ENCODE peak calls at places on chromosomes 6 and 20, in eight cellular contexts. Y, X, N, V, A, O, D and F are unnamed samples.

GRCh38 chr20:47311967-47312681 is 44.4 kb downstream of the ZMYND8 start:
- DNase-seq in Y (no peak), X (no peak), N (no peak), V (no peak), A (no peak), O (no peak), D (no peak), F (no peak)

GRCh38 chr6:140043762-140044378 is 669.4 kb upstream of the CITED2 start:
- DNase-seq in Y (no peak), X (no peak), N (no peak), V (no peak), A (peak; percentile 67), O (peak; percentile 21), D (peak; percentile 58), F (no peak)

GRCh38 chr20:12030470-12030869 is 112.8 kb downstream of the BTBD3 start:
- DNase-seq in Y (no peak), X (no peak), N (no peak), V (no peak), A (no peak), O (no peak), D (no peak), F (no peak)

GRCh38 chr20:4040283-4041179 is 25.2 kb upstream of the RNF24 start:
- DNase-seq in Y (no peak), X (peak; percentile 50), N (no peak), V (peak; percentile 65), A (no peak), O (no peak), D (no peak), F (no peak)

GRCh38 chr6:166612471-166612881 is 14.6 kb downstream of the RPS6KA2 start:
- DNase-seq in Y (no peak), X (no peak), N (no peak), V (no peak), A (no peak), O (no peak), D (no peak), F (no peak)

GRCh38 chr6:159981171-159981571 is 12.3 kb downstream of the IGF2R start:
- DNase-seq in Y (no peak), X (no peak), N (no peak), V (no peak), A (no peak), O (no peak), D (no peak), F (no peak)

GRCh38 chr6:35320031-35320410 is 22.3 kb upstream of the PPARD start:
- DNase-seq in Y (no peak), X (no peak), N (no peak), V (no peak), A (no peak), O (no peak), D (no peak), F (no peak)

GRCh38 chr6:130293800-130294199 is 71.0 kb upstream of the SAMD3 start:
- DNase-seq in Y (no peak), X (no peak), N (peak; percentile 13), V (peak; percentile 65), A (peak; percentile 61), O (peak; percentile 75), D (peak; percentile 66), F (no peak)

GRCh38 chr20:29878777-29879442 is 1378.6 kb upstream of the DEFB115 start:
- DNase-seq in Y (no peak), X (peak; percentile 26), N (peak; percentile 5), V (no peak), A (no peak), O (no peak), D (no peak), F (no peak)

GRCh38 chr20:37424062-37424851 is 78.3 kb downstream of the SRC start:
- DNase-seq in Y (no peak), X (no peak), N (no peak), V (no peak), A (no peak), O (no peak), D (no peak), F (no peak)
- H3K27me3 ChIP-seq in Y (no peaks in the 10 kb centered on the region), X (peaks cover 35% of the 10 kb centered on the region), N (peaks cover 24% of the 10 kb centered on the region), V (peaks cover 5% of the 10 kb centered on the region), A (peaks cover 42% of the 10 kb centered on the region), O (no peaks in the 10 kb centered on the region), D (peaks cover 100% of the 10 kb centered on the region), F (peaks cover 17% of the 10 kb centered on the region)

GRCh38 chr20:24151621-24152020 is 163.0 kb upstream of the GGTLC1 start:
- DNase-seq in Y (no peak), X (no peak), N (no peak), V (no peak), A (no peak), O (no peak), D (no peak), F (no peak)
- H3K27me3 ChIP-seq in Y (no peaks in the 10 kb centered on the region), X (no peaks in the 10 kb centered on the region), N (no peaks in the 10 kb centered on the region), V (peaks cover 5% of the 10 kb centered on the region), A (no peaks in the 10 kb centered on the region), O (no peaks in the 10 kb centered on the region), D (peaks cover 8% of the 10 kb centered on the region), F (no peaks in the 10 kb centered on the region)

DNA sequence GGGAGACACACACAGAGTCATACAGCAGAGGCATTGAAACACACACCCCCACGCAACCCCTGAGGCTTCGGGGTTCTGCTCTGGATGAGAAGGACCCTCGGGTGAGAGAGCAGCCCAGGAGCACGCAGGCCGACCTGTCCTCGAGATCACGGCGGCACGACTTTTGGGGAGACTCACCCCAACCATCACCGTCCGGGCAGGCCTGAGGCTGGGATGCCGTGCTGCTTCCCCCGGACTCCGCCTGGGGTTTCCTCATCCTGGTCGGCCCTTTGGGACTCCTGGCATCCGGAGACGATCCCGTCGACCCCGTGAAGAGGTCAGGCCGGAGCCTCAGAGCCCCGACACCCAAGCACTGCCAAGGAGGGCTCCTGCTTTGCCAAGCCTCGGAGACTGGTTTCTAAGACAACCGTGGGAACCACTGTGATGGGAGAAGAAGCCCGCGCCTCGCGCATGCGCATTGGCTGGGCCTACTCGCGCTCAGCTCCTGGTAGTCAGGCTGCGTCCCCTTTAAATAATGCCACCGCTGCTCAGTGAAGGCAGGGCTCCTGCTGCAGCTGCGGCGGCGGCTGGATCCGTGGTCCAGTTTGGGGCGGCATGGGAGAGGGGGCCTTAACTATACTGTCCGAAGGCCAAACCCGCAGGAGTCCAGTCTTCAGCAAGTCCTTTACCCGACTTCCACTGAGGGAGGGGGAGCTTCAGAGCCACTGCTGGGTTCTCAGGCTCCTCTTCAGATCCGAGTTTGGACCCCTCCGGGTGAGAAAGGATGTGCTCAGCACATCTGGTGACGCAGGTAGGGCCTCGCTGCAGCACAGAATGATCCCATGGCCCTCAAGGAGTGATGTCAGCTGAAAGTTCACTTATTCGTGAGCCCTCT is 171.4 kb upstream of the ZNF337 start:
- DNase-seq in Y (peak; percentile 74), X (peak; percentile 79), N (peak; percentile 59), V (peak; percentile 88), A (peak; percentile 77), O (peak; percentile 39), D (peak; percentile 33), F (peak; percentile 86)
- H3K27me3 ChIP-seq in Y (no peaks in the 10 kb centered on the region), X (peaks cover 17% of the 10 kb centered on the region), N (peaks cover 18% of the 10 kb centered on the region), V (peaks cover 62% of the 10 kb centered on the region), A (peaks cover 37% of the 10 kb centered on the region), O (no peaks in the 10 kb centered on the region), D (peaks cover 17% of the 10 kb centered on the region), F (no peaks in the 10 kb centered on the region)

GRCh38 chr20:32050851-32051556 is 1.0 kb upstream of the HCK start:
- DNase-seq in Y (no peak), X (no peak), N (no peak), V (no peak), A (no peak), O (peak; percentile 18), D (no peak), F (peak; percentile 47)
- H3K27me3 ChIP-seq in Y (peaks cover 19% of the 10 kb centered on the region), X (peaks cover 31% of the 10 kb centered on the region), N (peaks cover 50% of the 10 kb centered on the region), V (peaks cover 69% of the 10 kb centered on the region), A (peaks cover 51% of the 10 kb centered on the region), O (peaks cover 40% of the 10 kb centered on the region), D (peaks cover 71% of the 10 kb centered on the region), F (peaks cover 60% of the 10 kb centered on the region)

DNA sequence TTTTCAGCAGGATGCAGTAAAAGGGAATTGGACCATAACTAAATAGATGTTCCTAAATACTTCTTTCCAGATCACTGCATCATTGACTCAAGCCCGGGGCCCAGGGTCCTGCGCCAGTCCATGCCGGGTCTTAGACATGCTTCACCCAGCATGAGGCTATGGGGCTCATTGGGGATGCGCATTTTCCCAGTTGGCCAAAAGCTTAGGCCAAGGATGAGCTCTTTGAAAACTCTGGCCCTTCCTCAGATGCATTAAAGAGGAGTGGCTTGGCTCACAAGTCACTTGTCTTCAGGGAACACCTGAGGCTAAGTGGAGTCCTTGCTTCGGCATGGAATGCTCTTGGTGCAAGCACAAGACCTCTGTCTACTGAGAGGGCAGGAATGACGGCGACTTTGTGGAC is 81.5 kb upstream of the CDH4 start:
- DNase-seq in Y (no peak), X (no peak), N (no peak), V (no peak), A (no peak), O (no peak), D (no peak), F (no peak)
- H3K27me3 ChIP-seq in Y (no peaks in the 10 kb centered on the region), X (no peaks in the 10 kb centered on the region), N (no peaks in the 10 kb centered on the region), V (no peaks in the 10 kb centered on the region), A (no peaks in the 10 kb centered on the region), O (no peaks in the 10 kb centered on the region), D (peaks cover 5% of the 10 kb centered on the region), F (peaks cover 68% of the 10 kb centered on the region)

DNA sequence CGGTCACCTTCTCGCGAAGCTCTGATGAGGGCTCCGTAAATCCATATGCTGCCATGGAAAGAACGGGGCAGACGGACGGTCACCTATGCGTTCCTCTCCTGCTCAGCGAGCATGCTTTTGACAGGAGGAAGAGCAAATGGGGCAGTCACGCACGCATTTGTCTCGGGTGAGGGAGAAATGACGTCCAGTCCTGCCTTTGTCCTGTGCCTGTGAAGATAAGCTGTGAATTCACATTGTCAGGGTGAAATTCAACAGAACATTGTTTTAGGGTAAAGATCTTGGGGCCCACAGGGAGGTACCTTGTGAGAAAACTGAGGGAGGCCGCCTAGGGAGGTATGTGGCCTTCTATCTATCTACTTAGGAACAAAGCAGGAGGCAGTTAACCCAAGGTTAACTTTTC is 83.8 kb downstream of the IRF4 start:
- DNase-seq in Y (no peak), X (no peak), N (no peak), V (no peak), A (no peak), O (no peak), D (no peak), F (no peak)
- H3K27me3 ChIP-seq in Y (no peaks in the 10 kb centered on the region), X (peaks cover 5% of the 10 kb centered on the region), N (no peaks in the 10 kb centered on the region), V (no peaks in the 10 kb centered on the region), A (no peaks in the 10 kb centered on the region), O (no peaks in the 10 kb centered on the region), D (no peaks in the 10 kb centered on the region), F (peaks cover 3% of the 10 kb centered on the region)

GRCh38 chr20:21232546-21233280 is 70.4 kb upstream of the XRN2 start:
- DNase-seq in Y (no peak), X (no peak), N (no peak), V (no peak), A (no peak), O (no peak), D (no peak), F (no peak)
- H3K27me3 ChIP-seq in Y (no peaks in the 10 kb centered on the region), X (no peaks in the 10 kb centered on the region), N (no peaks in the 10 kb centered on the region), V (no peaks in the 10 kb centered on the region), A (no peaks in the 10 kb centered on the region), O (no peaks in the 10 kb centered on the region), D (no peaks in the 10 kb centered on the region), F (no peaks in the 10 kb centered on the region)

DNA sequence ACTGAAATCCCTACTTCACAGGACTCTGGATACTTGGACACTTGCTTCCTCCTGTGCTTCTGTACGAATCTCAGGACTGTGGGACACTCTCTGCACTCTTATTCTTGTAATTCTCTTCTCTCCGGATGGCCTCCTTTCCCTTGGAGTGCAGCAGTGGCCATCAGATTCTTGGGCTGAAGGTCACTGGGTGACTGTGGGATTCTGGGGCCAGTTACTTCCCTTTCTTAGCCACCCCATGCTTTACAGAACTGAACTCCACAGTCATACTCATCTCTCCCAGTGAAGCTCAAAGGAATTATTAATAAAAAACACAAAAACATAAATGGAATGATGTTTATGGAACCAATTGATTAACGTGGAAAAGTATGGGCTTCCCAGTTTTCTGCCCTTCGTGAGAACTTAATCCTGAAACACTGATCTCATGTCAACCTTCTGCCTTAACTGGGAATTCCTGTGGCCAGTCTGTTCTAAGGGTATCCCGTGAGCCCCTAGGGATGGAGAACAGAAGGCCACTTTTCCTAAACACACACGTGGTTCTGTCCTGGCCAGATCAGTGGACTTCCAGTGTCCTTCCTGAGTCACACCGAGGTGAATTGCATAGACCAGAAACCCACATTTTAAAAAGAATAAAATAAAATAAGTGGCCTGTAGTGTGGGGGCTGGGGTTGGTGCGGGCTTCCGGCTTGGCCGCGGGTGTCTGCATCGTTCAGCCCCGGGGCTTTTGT is 23.6 kb upstream of the HLA-E start:
- DNase-seq in Y (no peak), X (no peak), N (no peak), V (no peak), A (no peak), O (no peak), D (peak; percentile 30), F (no peak)
- H3K27me3 ChIP-seq in Y (peaks cover 77% of the 10 kb centered on the region), X (peaks cover 85% of the 10 kb centered on the region), N (peaks cover 93% of the 10 kb centered on the region), V (peaks cover 98% of the 10 kb centered on the region), A (peaks cover 96% of the 10 kb centered on the region), O (peaks cover 52% of the 10 kb centered on the region), D (peaks cover 83% of the 10 kb centered on the region), F (peaks cover 97% of the 10 kb centered on the region)